ENCODE peak calls at places on chromosomes 7 and 10, in eight cellular contexts. F, E, N, J, C, W, K and O are unnamed samples.

GRCh38 chr10:74882831-74883230 is 56.4 kb downstream of the KAT6B start:
- DNase-seq in F (no peak), E (no peak), N (no peak), J (no peak), C (no peak), W (peak), K (no peak), O (no peak)

GRCh38 chr10:22631646-22632278 is 82.6 kb downstream of the PIP4K2A start:
- DNase-seq in F (no peak), E (no peak), N (no peak), J (no peak), C (no peak), W (no peak), K (no peak), O (no peak)

GRCh38 chr7:154480817-154481216 is 428.6 kb downstream of the DPP6 start:
- DNase-seq in F (no peak), E (no peak), N (peak), J (no peak), C (no peak), W (no peak), K (no peak), O (no peak)

GRCh38 chr10:8229153-8229552 is 174.7 kb downstream of the GATA3 start:
- DNase-seq in F (no peak), E (no peak), N (peak), J (no peak), C (no peak), W (no peak), K (no peak), O (peak)

GRCh38 chr7:49775065-49775948 is 1.9 kb downstream of the VWC2 start:
- DNase-seq in F (peak), E (no peak), N (no peak), J (peak), C (no peak), W (no peak), K (no peak), O (no peak)

GRCh38 chr10:36534471-36535002 is 590.9 kb upstream of the ANKRD30A start:
- DNase-seq in F (peak), E (peak), N (no peak), J (no peak), C (no peak), W (peak), K (peak), O (no peak)

GRCh38 chr10:18689498-18689897 is 30.3 kb downstream of the ARL5B start:
- DNase-seq in F (no peak), E (no peak), N (no peak), J (peak), C (no peak), W (peak), K (no peak), O (no peak)

GRCh38 chr10:63501954-63502353 is 19.2 kb upstream of the REEP3 start:
- DNase-seq in F (no peak), E (no peak), N (no peak), J (no peak), C (no peak), W (no peak), K (no peak), O (no peak)

GRCh38 chr10:78862328-78862640 is 206.5 kb upstream of the ZMIZ1 start:
- DNase-seq in F (no peak), E (no peak), N (no peak), J (no peak), C (no peak), W (no peak), K (no peak), O (no peak)

GRCh38 chr7:1640376-1641172 is 29.5 kb upstream of the ELFN1 start:
- DNase-seq in F (no peak), E (no peak), N (peak), J (no peak), C (no peak), W (no peak), K (no peak), O (no peak)